ENCODE peak calls at places on chromosomes 6 and 20, in six cellular contexts. X is cardiac muscle cell, A is psoas muscle, H is RWPE2, O is mucosa of descending colon, S is ovary. W is an unnamed sample. For H3K9me3 and H3K4me1, the result is how much of the 10 kb centered on the place peaks cover.

GRCh38 chr20:38658879-38659612 is 57.4 kb downstream of the ARHGAP40 start:
- DNase-seq in X (peak), A (no peak), H (no peak), O (peak), S (no peak), W (peak)

GRCh38 chr6:35170166-35170565 is 29.0 kb upstream of the TCP11 start:
- DNase-seq in X (no peak), A (no peak), H (no peak), O (no peak), S (no peak), W (no peak)

GRCh38 chr6:127475823-127476176 is 16.6 kb upstream of the KIAA0408 start:
- DNase-seq in X (no peak), A (peak), H (peak), O (no peak), S (no peak), W (no peak)

GRCh38 chr6:38997128-38997761 is 51.3 kb upstream of the GLP1R start:
- DNase-seq in X (peak), A (no peak), H (no peak), O (peak), S (no peak), W (peak)

GRCh38 chr20:21053002-21053762 is 53.0 kb downstream of the LINC00237 start:
- DNase-seq in X (peak), A (no peak), H (no peak), O (no peak), S (no peak), W (peak)

GRCh38 chr6:125267806-125268523 is 33.8 kb downstream of the HDDC2 start:
- DNase-seq in X (no peak), A (peak), H (no peak), O (no peak), S (no peak), W (no peak)

GRCh38 chr20:4961746-4962145 is 39.6 kb downstream of the SLC23A2 start:
- DNase-seq in X (no peak), A (no peak), H (no peak), O (no peak), S (no peak), W (peak)

GRCh38 chr6:2993755-2994317 is 5.9 kb upstream of the NQO2 start:
- DNase-seq in X (no peak), A (no peak), H (no peak), O (no peak), S (no peak), W (no peak)

GRCh38 chr20:10667560-10668167 is 6.1 kb downstream of the JAG1 start:
- DNase-seq in X (no peak), A (no peak), H (no peak), O (no peak), S (no peak), W (no peak)

GRCh38 chr6:70375882-70376281 is 37.4 kb upstream of the FAM135A start:
- DNase-seq in X (no peak), A (no peak), H (no peak), O (no peak), S (no peak), W (no peak)

GRCh38 chr6:29146154-29146553 is 24.6 kb upstream of the OR2J2 start:
- DNase-seq in X (no peak), A (no peak), H (no peak), O (no peak), S (no peak), W (no peak)

GRCh38 chr6:109783245-109783990 is 92.3 kb downstream of the FIG4 start:
- DNase-seq in X (peak), A (no peak), H (no peak), O (peak), S (no peak), W (no peak)

GRCh38 chr6:40535105-40535783 is 51.9 kb downstream of the LRFN2 start:
- DNase-seq in X (no peak), A (no peak), H (no peak), O (no peak), S (no peak), W (peak)

GRCh38 chr6:154508573-154509375 is 1.7 kb downstream of the CNKSR3 start:
- DNase-seq in X (no peak), A (no peak), H (no peak), O (peak), S (no peak), W (peak)

GRCh38 chr6:79038061-79038460 is 40.0 kb downstream of the PHIP start:
- DNase-seq in X (no peak), A (no peak), H (no peak), O (no peak), S (no peak), W (no peak)

GRCh38 chr6:36147294-36147693 is 17.0 kb downstream of the MAPK13 start:
- DNase-seq in X (no peak), A (no peak), H (no peak), O (no peak), S (no peak), W (no peak)

GRCh38 chr6:144840619-144841018 is 555.5 kb downstream of the UTRN start:
- DNase-seq in X (no peak), A (no peak), H (no peak), O (no peak), S (no peak), W (no peak)

GRCh38 chr6:7532232-7532631 is 9.2 kb upstream of the DSP start:
- DNase-seq in X (no peak), A (no peak), H (no peak), O (peak), S (no peak), W (peak)

GRCh38 chr20:2942439-2942838 is 69.2 kb downstream of the PTPRA start:
- DNase-seq in X (no peak), A (no peak), H (no peak), O (no peak), S (no peak), W (no peak)

GRCh38 chr20:37524859-37525708 is 2.6 kb downstream of the BLCAP start:
- DNase-seq in X (no peak), A (no peak), H (peak), O (no peak), S (no peak), W (peak)

GRCh38 chr20:10616212-10616611 is 57.6 kb downstream of the JAG1 start:
- DNase-seq in X (no peak), A (no peak), H (no peak), O (no peak), S (no peak), W (no peak)

GRCh38 chr20:4814696-4815252 is 93.1 kb downstream of the PRND start:
- DNase-seq in X (no peak), A (no peak), H (no peak), O (peak), S (no peak), W (peak)

GRCh38 chr6:7106752-7107577 is 796 bp upstream of the RREB1 start:
- DNase-seq in X (no peak), A (peak), H (no peak), O (peak), S (peak), W (peak)

GRCh38 chr6:73566954-73567591 is 46.2 kb upstream of the EEF1A1 start:
- DNase-seq in X (no peak), A (peak), H (no peak), O (peak), S (no peak), W (peak)

GRCh38 chr20:39004508-39004907 is 42.4 kb downstream of the DHX35 start:
- DNase-seq in X (no peak), A (no peak), H (no peak), O (peak), S (no peak), W (no peak)

GRCh38 chr6:36121752-36122494 is 8.4 kb upstream of the MAPK13 start:
- DNase-seq in X (no peak), A (no peak), H (no peak), O (no peak), S (no peak), W (peak)

GRCh38 chr6:40586800-40587201 is 363 bp downstream of the LRFN2 start:
- DNase-seq in X (peak), A (peak), H (no peak), O (no peak), S (peak), W (no peak)

GRCh38 chr6:83708970-83709747 is at the start of gene SNAP91:
- DNase-seq in X (peak), A (no peak), H (peak), O (no peak), S (peak), W (no peak)

GRCh38 chr6:53604623-53605190 is 59.8 kb upstream of the GCLC start:
- DNase-seq in X (no peak), A (no peak), H (no peak), O (no peak), S (no peak), W (no peak)

GRCh38 chr20:53752971-53753879 is 159.6 kb upstream of the ZNF217 start:
- DNase-seq in X (no peak), A (no peak), H (peak), O (peak), S (no peak), W (no peak)

GRCh38 chr6:89034586-89035251 is 45.8 kb upstream of the PNRC1 start:
- DNase-seq in X (no peak), A (no peak), H (no peak), O (peak), S (no peak), W (no peak)

GRCh38 chr6:167825059-167825758 is 1.5 kb upstream of the AFDN start:
- DNase-seq in X (no peak), A (no peak), H (no peak), O (peak), S (no peak), W (no peak)

DNA sequence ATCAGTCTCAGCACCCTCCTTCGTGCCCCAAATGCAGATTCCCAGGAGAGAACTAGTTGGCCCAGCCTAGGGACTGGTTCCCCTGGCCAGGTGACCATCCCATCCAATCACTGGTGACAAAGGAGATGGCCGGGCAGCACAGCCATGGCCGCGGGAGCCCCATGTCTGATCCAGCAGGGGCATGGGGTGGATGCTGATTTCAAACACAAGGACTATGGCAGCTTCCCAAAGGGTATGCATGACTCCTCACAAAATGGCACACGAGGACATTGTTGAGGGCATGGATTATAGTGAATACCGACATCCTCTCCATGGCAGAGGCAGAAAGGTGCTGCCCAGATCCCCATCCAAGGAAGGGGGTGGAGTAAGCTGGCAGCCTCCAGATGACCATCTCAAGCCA is 9.9 kb upstream of the LSM14B start:
- DNase-seq in X (no peak), A (no peak), H (no peak), O (no peak), S (no peak), W (no peak)
- H3K9me3 ChIP-seq in X (under half), A (half or more), H (under half), O (half or more), S (under half), W (half or more)

DNA sequence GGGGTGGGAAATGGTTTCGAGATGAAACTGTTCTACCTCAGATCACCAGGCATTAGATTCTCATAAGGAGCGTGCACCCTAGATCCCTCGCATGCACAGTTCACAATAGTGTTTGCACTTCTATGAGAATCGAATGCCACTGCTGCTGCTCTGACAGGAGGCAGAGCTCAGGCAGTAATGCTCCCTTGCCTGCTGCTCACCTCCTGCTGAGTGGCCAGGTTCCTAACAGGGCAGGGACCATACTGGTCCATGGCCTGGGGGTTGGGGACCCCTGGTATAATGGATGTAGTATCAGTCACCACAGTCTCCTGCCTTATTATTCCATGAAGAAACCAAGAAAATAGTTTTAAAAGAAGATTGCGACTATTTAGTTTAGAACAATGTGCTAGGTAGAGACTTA is 127.5 kb downstream of the BCKDHB start:
- DNase-seq in X (no peak), A (no peak), H (no peak), O (no peak), S (no peak), W (no peak)
- H3K4me1 ChIP-seq in X (under half), A (under half), H (under half), O (under half), S (under half), W (under half)

GRCh38 chr20:29689411-29690225 is 1567.8 kb upstream of the DEFB115 start:
- DNase-seq in X (no peak), A (peak), H (peak), O (no peak), S (no peak), W (peak)
- H3K9me3 ChIP-seq in X (under half), A (under half), H (under half), O (half or more), S (under half), W (under half)

DNA sequence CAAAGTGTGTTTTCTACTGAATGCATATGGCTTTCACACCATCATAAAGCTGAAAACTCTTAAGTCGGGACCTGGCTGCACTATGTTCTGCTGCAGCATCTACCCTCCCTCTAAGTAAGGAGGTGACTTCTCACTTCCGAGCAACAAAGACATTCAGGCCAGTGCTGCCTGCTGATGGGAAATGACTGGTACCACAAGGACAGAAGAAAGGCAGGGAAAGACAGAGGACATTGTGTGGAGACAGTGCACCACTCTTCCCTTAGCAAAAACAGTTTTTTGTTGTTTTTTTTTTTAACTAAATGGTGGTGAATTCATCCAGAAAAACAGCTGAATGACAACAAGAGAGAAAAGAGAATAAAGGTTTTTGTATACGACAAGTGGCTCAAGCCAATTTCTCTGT is 81.5 kb downstream of the MAP7 start:
- DNase-seq in X (no peak), A (no peak), H (no peak), O (no peak), S (no peak), W (no peak)
- H3K4me1 ChIP-seq in X (under half), A (under half), H (under half), O (under half), S (under half), W (under half)

DNA sequence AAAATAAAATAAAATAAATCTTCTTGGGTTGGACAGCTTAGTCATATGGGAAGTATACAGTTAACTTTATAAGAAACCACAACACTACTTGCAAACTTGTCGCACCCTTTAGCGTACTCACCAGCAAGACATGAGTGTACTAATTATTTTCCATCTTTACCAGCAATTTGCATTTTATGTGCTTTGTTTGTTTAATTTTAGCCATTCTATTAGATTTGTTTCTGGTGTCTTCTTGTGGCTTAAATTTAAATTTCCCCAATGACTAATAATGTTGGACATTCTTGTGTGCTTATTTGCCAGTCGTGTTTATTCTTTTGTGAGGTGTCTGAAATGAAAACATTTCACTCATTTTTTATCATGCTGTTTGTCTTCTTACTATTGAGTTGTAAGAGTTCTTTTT is 1172.2 kb upstream of the CITED2 start:
- DNase-seq in X (no peak), A (no peak), H (no peak), O (no peak), S (no peak), W (no peak)
- H3K9me3 ChIP-seq in X (under half), A (under half), H (under half), O (under half), S (under half), W (under half)

W was measured in Caco-2.